ENCODE peak calls at places on chromosomes 11 and 22, in eight cellular contexts. One of them, this sample, is unnamed.

GRCh38 chr11:35167451-35167954 is 28.5 kb downstream of the CD44 start:
- DNase-seq in adrenal gland: no peak
- DNase-seq in lower leg skin: no peak
- DNase-seq in sigmoid colon: peak; percentile 75
- DNase-seq in uterus: peak; percentile 40
- DNase-seq in breast epithelium: no peak
- DNase-seq in tibial nerve: no peak
- DNase-seq in right lobe of liver: no peak
- DNase-seq in this sample: no peak

GRCh38 chr11:13955971-13956421 is 6.5 kb upstream of the SPON1 start:
- DNase-seq in adrenal gland: peak; percentile 79
- DNase-seq in uterus: peak; percentile 56
- DNase-seq in tibial nerve: no peak
- DNase-seq in lower leg skin: no peak
- DNase-seq in breast epithelium: peak; percentile 43
- DNase-seq in sigmoid colon: peak; percentile 83
- DNase-seq in right lobe of liver: peak; percentile 57
- DNase-seq in this sample: peak; percentile 31

GRCh38 chr11:128865490-128865889 is 1.6 kb downstream of the KCNJ1 start:
- DNase-seq in tibial nerve: no peak
- DNase-seq in adrenal gland: no peak
- DNase-seq in lower leg skin: no peak
- DNase-seq in uterus: no peak
- DNase-seq in right lobe of liver: no peak
- DNase-seq in breast epithelium: no peak
- DNase-seq in sigmoid colon: no peak
- DNase-seq in this sample: no peak

GRCh38 chr22:31881198-31881597 is 63.1 kb upstream of the YWHAH start:
- DNase-seq in sigmoid colon: no peak
- DNase-seq in adrenal gland: no peak
- DNase-seq in lower leg skin: no peak
- DNase-seq in uterus: no peak
- DNase-seq in tibial nerve: no peak
- DNase-seq in right lobe of liver: no peak
- DNase-seq in breast epithelium: no peak
- DNase-seq in this sample: no peak

GRCh38 chr11:119774180-119774763 is 45.3 kb upstream of the NECTIN1 start:
- DNase-seq in sigmoid colon: no peak
- DNase-seq in tibial nerve: no peak
- DNase-seq in lower leg skin: no peak
- DNase-seq in breast epithelium: no peak
- DNase-seq in right lobe of liver: no peak
- DNase-seq in uterus: no peak
- DNase-seq in adrenal gland: no peak
- DNase-seq in this sample: no peak

GRCh38 chr11:122775675-122776271 is 62.5 kb upstream of the CRTAM start:
- DNase-seq in lower leg skin: no peak
- DNase-seq in adrenal gland: no peak
- DNase-seq in uterus: no peak
- DNase-seq in right lobe of liver: no peak
- DNase-seq in breast epithelium: no peak
- DNase-seq in sigmoid colon: no peak
- DNase-seq in tibial nerve: no peak
- DNase-seq in this sample: no peak

GRCh38 chr11:10454506-10454901 is 560 bp upstream of the AMPD3 start:
- DNase-seq in tibial nerve: no peak
- DNase-seq in lower leg skin: no peak
- DNase-seq in adrenal gland: no peak
- DNase-seq in breast epithelium: no peak
- DNase-seq in right lobe of liver: no peak
- DNase-seq in sigmoid colon: no peak
- DNase-seq in uterus: no peak
- DNase-seq in this sample: no peak

GRCh38 chr11:11461473-11461872 is 108.4 kb upstream of the CSNK2A3 start:
- DNase-seq in tibial nerve: no peak
- DNase-seq in breast epithelium: no peak
- DNase-seq in adrenal gland: no peak
- DNase-seq in uterus: no peak
- DNase-seq in right lobe of liver: no peak
- DNase-seq in lower leg skin: no peak
- DNase-seq in sigmoid colon: no peak
- DNase-seq in this sample: no peak

GRCh38 chr11:45614196-45614828 is 51.1 kb downstream of the CHST1 start:
- DNase-seq in breast epithelium: no peak
- DNase-seq in lower leg skin: no peak
- DNase-seq in adrenal gland: no peak
- DNase-seq in right lobe of liver: no peak
- DNase-seq in tibial nerve: no peak
- DNase-seq in sigmoid colon: no peak
- DNase-seq in uterus: no peak
- DNase-seq in this sample: no peak

GRCh38 chr11:130937051-130937450 is 20.8 kb upstream of the SNX19 start:
- DNase-seq in lower leg skin: no peak
- DNase-seq in uterus: no peak
- DNase-seq in breast epithelium: no peak
- DNase-seq in sigmoid colon: no peak
- DNase-seq in tibial nerve: no peak
- DNase-seq in adrenal gland: no peak
- DNase-seq in right lobe of liver: no peak
- DNase-seq in this sample: no peak

GRCh38 chr11:30128269-30128932 is 102.4 kb upstream of the FSHB start:
- DNase-seq in uterus: no peak
- DNase-seq in adrenal gland: peak; percentile 41
- DNase-seq in right lobe of liver: no peak
- DNase-seq in breast epithelium: no peak
- DNase-seq in sigmoid colon: no peak
- DNase-seq in lower leg skin: no peak
- DNase-seq in tibial nerve: no peak
- DNase-seq in this sample: no peak

GRCh38 chr11:108926522-108927380 is 261.9 kb downstream of the DDX10 start:
- DNase-seq in breast epithelium: no peak
- DNase-seq in uterus: no peak
- DNase-seq in tibial nerve: no peak
- DNase-seq in right lobe of liver: no peak
- DNase-seq in adrenal gland: no peak
- DNase-seq in lower leg skin: no peak
- DNase-seq in sigmoid colon: no peak
- DNase-seq in this sample: no peak

GRCh38 chr11:108931168-108931567 is 266.3 kb downstream of the DDX10 start:
- DNase-seq in tibial nerve: no peak
- DNase-seq in right lobe of liver: no peak
- DNase-seq in adrenal gland: no peak
- DNase-seq in uterus: no peak
- DNase-seq in breast epithelium: no peak
- DNase-seq in sigmoid colon: no peak
- DNase-seq in lower leg skin: no peak
- DNase-seq in this sample: no peak

GRCh38 chr11:108933630-108934029 is 268.8 kb downstream of the DDX10 start:
- DNase-seq in adrenal gland: no peak
- DNase-seq in breast epithelium: no peak
- DNase-seq in uterus: no peak
- DNase-seq in lower leg skin: no peak
- DNase-seq in sigmoid colon: no peak
- DNase-seq in right lobe of liver: no peak
- DNase-seq in tibial nerve: no peak
- DNase-seq in this sample: no peak

GRCh38 chr11:108927791-108928545 is 263.1 kb downstream of the DDX10 start:
- DNase-seq in uterus: no peak
- DNase-seq in breast epithelium: no peak
- DNase-seq in adrenal gland: no peak
- DNase-seq in sigmoid colon: no peak
- DNase-seq in tibial nerve: no peak
- DNase-seq in lower leg skin: no peak
- DNase-seq in right lobe of liver: no peak
- DNase-seq in this sample: no peak

DNA sequence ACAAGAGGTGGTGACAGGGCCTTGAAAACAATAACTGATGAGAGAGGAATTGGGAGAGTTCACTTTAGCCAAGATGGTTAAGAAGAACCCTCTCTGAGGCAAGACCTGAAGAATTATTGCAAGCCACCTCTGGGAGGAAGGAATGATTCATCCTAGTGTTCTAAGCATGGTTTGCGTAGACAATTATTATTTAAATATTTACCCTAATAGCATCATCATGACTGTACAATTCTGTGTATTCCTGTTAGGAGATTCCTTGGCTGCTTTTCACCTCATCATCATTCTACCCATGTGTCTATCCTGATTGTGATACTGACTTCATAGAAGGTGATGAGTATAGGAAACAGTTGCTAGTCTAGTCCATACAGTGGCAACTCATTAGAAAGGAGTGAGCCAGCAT is 264.4 kb downstream of the DDX10 start:
- DNase-seq in tibial nerve: no peak
- DNase-seq in right lobe of liver: no peak
- DNase-seq in sigmoid colon: no peak
- DNase-seq in lower leg skin: no peak
- DNase-seq in adrenal gland: no peak
- DNase-seq in uterus: no peak
- DNase-seq in breast epithelium: no peak
- DNase-seq in this sample: no peak
- TF ChIP-seq POLR2A in tibial nerve: no peak
- TF ChIP-seq POLR2A in right lobe of liver: no peak
- TF ChIP-seq POLR2A in sigmoid colon: no peak
- TF ChIP-seq POLR2A in lower leg skin: no peak
- TF ChIP-seq POLR2A in adrenal gland: no peak
- TF ChIP-seq POLR2A in uterus: no peak
- TF ChIP-seq POLR2A in breast epithelium: no peak
- TF ChIP-seq POLR2A in this sample: no peak

DNA sequence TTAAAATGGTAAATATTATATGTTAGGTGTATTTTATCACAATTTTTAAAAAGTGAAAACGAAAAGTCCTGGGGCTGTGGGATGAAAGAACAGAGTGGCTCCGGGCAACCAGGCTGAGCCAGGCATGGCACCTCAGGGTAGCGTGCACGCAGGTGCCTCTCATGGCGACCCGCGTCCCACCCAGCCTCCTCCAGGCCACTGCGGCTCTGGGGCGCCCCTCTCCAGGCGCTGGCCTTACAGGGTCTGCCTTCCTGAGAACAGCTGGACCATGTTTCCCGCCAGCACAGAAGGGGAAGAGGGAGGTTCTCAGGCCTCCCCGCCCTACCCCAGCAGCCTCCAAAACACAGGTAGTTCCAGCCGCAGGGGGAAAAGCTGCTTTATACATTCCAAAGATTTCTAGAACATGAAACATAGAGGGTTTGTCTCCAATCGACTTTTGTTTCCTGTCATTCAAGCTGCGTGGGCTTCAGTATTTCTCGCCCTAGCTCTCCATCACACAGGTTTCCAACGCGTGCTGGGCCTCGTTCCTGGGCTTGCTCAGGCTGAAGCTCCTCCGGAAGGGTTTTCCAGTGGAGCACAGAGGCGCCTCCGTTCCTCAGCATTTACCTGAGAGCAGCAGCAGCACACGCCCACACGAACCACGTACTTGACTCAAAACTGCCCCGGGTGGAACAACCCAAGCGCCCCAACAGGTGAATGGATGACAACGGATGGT is 10.5 kb downstream of the EHD1 start:
- DNase-seq in lower leg skin: no peak
- DNase-seq in tibial nerve: no peak
- DNase-seq in uterus: no peak
- DNase-seq in right lobe of liver: no peak
- DNase-seq in breast epithelium: no peak
- DNase-seq in adrenal gland: no peak
- DNase-seq in sigmoid colon: no peak
- DNase-seq in this sample: no peak
- TF ChIP-seq POLR2A in lower leg skin: no peak
- TF ChIP-seq POLR2A in tibial nerve: no peak
- TF ChIP-seq POLR2A in uterus: no peak
- TF ChIP-seq POLR2A in right lobe of liver: no peak
- TF ChIP-seq POLR2A in breast epithelium: no peak
- TF ChIP-seq POLR2A in adrenal gland: no peak
- TF ChIP-seq POLR2A in sigmoid colon: no peak
- TF ChIP-seq POLR2A in this sample: no peak

GRCh38 chr11:65637794-65638317 is at the start of gene SIPA1:
- DNase-seq in breast epithelium: no peak
- DNase-seq in uterus: peak; percentile 83
- DNase-seq in sigmoid colon: peak; percentile 86
- DNase-seq in right lobe of liver: peak; percentile 83
- DNase-seq in tibial nerve: peak; percentile 57
- DNase-seq in lower leg skin: no peak
- DNase-seq in adrenal gland: peak; percentile 83
- DNase-seq in this sample: peak; percentile 97
- TF ChIP-seq POLR2A in breast epithelium: no peak
- TF ChIP-seq POLR2A in uterus: peak; percentile 77
- TF ChIP-seq POLR2A in sigmoid colon: peak; percentile 43
- TF ChIP-seq POLR2A in right lobe of liver: peak; percentile 79
- TF ChIP-seq POLR2A in tibial nerve: peak; percentile 63
- TF ChIP-seq POLR2A in lower leg skin: no peak
- TF ChIP-seq POLR2A in adrenal gland: peak; percentile 21
- TF ChIP-seq POLR2A in this sample: peak; percentile 61

GRCh38 chr11:60913793-60914619 is at the start of gene TMEM109:
- DNase-seq in lower leg skin: peak; percentile 97
- DNase-seq in adrenal gland: peak; percentile 88
- DNase-seq in sigmoid colon: peak; percentile 94
- DNase-seq in tibial nerve: peak; percentile 73
- DNase-seq in breast epithelium: peak; percentile 77
- DNase-seq in right lobe of liver: peak; percentile 92
- DNase-seq in uterus: peak; percentile 87
- DNase-seq in this sample: peak; percentile 90

GRCh38 chr11:60917267-60917666 is 3.3 kb downstream of the TMEM109 start:
- DNase-seq in breast epithelium: no peak
- DNase-seq in adrenal gland: no peak
- DNase-seq in sigmoid colon: no peak
- DNase-seq in lower leg skin: no peak
- DNase-seq in tibial nerve: no peak
- DNase-seq in right lobe of liver: no peak
- DNase-seq in uterus: no peak
- DNase-seq in this sample: no peak

GRCh38 chr11:60914620-60915249 is 777 bp downstream of the TMEM109 start:
- DNase-seq in adrenal gland: peak; percentile 43
- DNase-seq in uterus: peak; percentile 54
- DNase-seq in tibial nerve: no peak
- DNase-seq in right lobe of liver: no peak
- DNase-seq in breast epithelium: no peak
- DNase-seq in lower leg skin: no peak
- DNase-seq in sigmoid colon: peak; percentile 71
- DNase-seq in this sample: no peak

GRCh38 chr11:60916669-60917206 is 2.8 kb downstream of the TMEM109 start:
- DNase-seq in tibial nerve: no peak
- DNase-seq in right lobe of liver: no peak
- DNase-seq in adrenal gland: no peak
- DNase-seq in lower leg skin: peak; percentile 21
- DNase-seq in breast epithelium: no peak
- DNase-seq in sigmoid colon: peak; percentile 32
- DNase-seq in uterus: no peak
- DNase-seq in this sample: no peak

GRCh38 chr11:60915250-60915914 is 1.4 kb downstream of the TMEM109 start:
- DNase-seq in right lobe of liver: no peak
- DNase-seq in sigmoid colon: peak; percentile 75
- DNase-seq in breast epithelium: peak; percentile 64
- DNase-seq in tibial nerve: peak; percentile 34
- DNase-seq in lower leg skin: peak; percentile 88
- DNase-seq in adrenal gland: peak; percentile 74
- DNase-seq in uterus: no peak
- DNase-seq in this sample: no peak
- TF ChIP-seq POLR2A in right lobe of liver: no peak
- TF ChIP-seq POLR2A in sigmoid colon: no peak
- TF ChIP-seq POLR2A in breast epithelium: no peak
- TF ChIP-seq POLR2A in tibial nerve: no peak
- TF ChIP-seq POLR2A in lower leg skin: no peak
- TF ChIP-seq POLR2A in adrenal gland: no peak
- TF ChIP-seq POLR2A in uterus: no peak
- TF ChIP-seq POLR2A in this sample: no peak

GRCh38 chr22:28741758-28742561 is at the start of the genes CHEK2 and HSCB:
- DNase-seq in breast epithelium: peak; percentile 99
- DNase-seq in uterus: peak; percentile 98
- DNase-seq in sigmoid colon: peak; percentile 99
- DNase-seq in right lobe of liver: peak; percentile 99
- DNase-seq in adrenal gland: peak; percentile 99
- DNase-seq in tibial nerve: peak; percentile 98
- DNase-seq in lower leg skin: peak; percentile 100
- DNase-seq in this sample: peak; percentile 75
- TF ChIP-seq POLR2A in breast epithelium: peak; percentile 68
- TF ChIP-seq POLR2A in uterus: peak; percentile 78
- TF ChIP-seq POLR2A in sigmoid colon: peak; percentile 74
- TF ChIP-seq POLR2A in right lobe of liver: peak; percentile 73
- TF ChIP-seq POLR2A in adrenal gland: peak; percentile 76
- TF ChIP-seq POLR2A in tibial nerve: peak; percentile 65
- TF ChIP-seq POLR2A in lower leg skin: no peak
- TF ChIP-seq POLR2A in this sample: peak; percentile 61

This sample was measured in H54.